ENCODE peak calls at places on chromosomes 5 and 9, in ten cellular contexts. X is transverse colon, N is stomach, S is H1, L is HepG2, V is GM12892, Z is spleen, I is HCT116, G is GM12891, M is breast epithelium. R is an unnamed sample.

GRCh38 chr9:95008151-95008771 is 281.8 kb downstream of the AOPEP start:
- DNase-seq in X (peak), N (no peak), S (no peak), L (peak), V (no peak), Z (no peak), I (no peak), G (no peak), M (no peak), R (peak)

GRCh38 chr9:7242126-7242525 is 484.4 kb downstream of the KDM4C start:
- DNase-seq in X (no peak), N (no peak), S (no peak), L (no peak), V (no peak), Z (no peak), I (no peak), G (no peak), M (no peak), R (no peak)

GRCh38 chr9:110047955-110048472 is 159.9 kb downstream of the C9orf152 start:
- DNase-seq in X (no peak), N (no peak), S (peak), L (no peak), V (peak), Z (peak), I (no peak), G (peak), M (no peak), R (no peak)

GRCh38 chr9:35490155-35490909 is 421 bp downstream of the RUSC2 start:
- DNase-seq in X (peak), N (no peak), S (peak), L (no peak), V (peak), Z (peak), I (no peak), G (no peak), M (no peak), R (peak)

GRCh38 chr5:16852251-16853005 is 83.7 kb downstream of the MYO10 start:
- DNase-seq in X (no peak), N (no peak), S (no peak), L (no peak), V (no peak), Z (no peak), I (no peak), G (no peak), M (no peak), R (no peak)

GRCh38 chr9:131674425-131675421 is 65.2 kb downstream of the RAPGEF1 start:
- DNase-seq in X (no peak), N (no peak), S (no peak), L (no peak), V (no peak), Z (peak), I (no peak), G (no peak), M (no peak), R (no peak)

GRCh38 chr5:6572086-6572824 is 60.6 kb downstream of the NSUN2 start:
- DNase-seq in X (no peak), N (no peak), S (no peak), L (no peak), V (no peak), Z (no peak), I (no peak), G (no peak), M (no peak), R (peak)

GRCh38 chr5:74402553-74402952 is 238.0 kb downstream of the ENC1 start:
- DNase-seq in X (no peak), N (no peak), S (no peak), L (no peak), V (no peak), Z (no peak), I (no peak), G (no peak), M (no peak), R (no peak)

DNA sequence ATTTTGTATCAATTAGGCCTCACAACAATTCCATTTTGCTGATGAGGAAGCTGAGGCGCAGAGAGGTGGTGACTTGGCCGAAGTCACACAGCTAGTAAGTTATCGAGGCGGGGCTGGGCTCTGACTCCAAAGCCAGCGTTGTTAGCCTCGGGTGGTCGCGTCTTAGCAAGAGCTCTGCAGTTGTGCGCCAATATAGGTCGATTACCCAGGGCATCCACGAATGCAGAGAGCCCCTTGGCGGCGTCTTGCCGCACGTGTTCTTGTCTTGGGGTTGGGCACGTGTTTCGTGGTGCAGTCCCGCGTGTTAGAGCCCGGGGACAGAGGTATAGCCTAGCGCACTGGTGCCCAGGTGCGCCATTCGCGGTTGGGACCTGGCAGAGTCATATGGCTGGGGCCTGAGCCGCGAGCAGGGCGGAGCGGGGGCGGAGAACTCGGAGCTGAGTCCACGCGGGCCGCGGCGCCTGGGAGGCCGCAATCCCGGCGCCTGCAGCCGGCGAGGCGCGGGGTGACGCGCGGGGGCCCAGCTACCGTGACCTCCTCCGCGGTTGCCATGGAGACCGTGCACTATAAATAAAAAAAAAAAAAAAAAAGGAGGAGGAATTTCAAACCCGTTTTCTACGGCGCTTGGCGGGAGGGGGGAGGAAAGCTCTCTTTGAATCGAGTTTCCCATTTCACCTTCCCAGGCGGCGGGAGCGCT is 62.4 kb downstream of the CXXC5 start:
- DNase-seq in X (peak), N (peak), S (peak), L (peak), V (peak), Z (peak), I (no peak), G (peak), M (peak), R (no peak)
- TF ChIP-seq POLR2AphosphoS5 in X (no peak), N (no peak), S (no peak), L (no peak), V (no peak), Z (no peak), I (no peak), G (no peak), M (no peak), R (no peak)

GRCh38 chr5:66595877-66596790 is at the start of gene MAST4:
- DNase-seq in X (peak), N (peak), S (peak), L (peak), V (peak), Z (peak), I (peak), G (peak), M (peak), R (peak)
- TF ChIP-seq POLR2A in X (peak), N (no peak), S (no peak), L (no peak), V (no peak), Z (peak), I (no peak), G (no peak), M (no peak), R (peak)

GRCh38 chr5:149152317-149152746 is 11.0 kb downstream of the ABLIM3 start:
- DNase-seq in X (no peak), N (no peak), S (no peak), L (peak), V (no peak), Z (no peak), I (no peak), G (no peak), M (no peak), R (no peak)

GRCh38 chr5:149154629-149155028 is 13.3 kb downstream of the ABLIM3 start:
- DNase-seq in X (no peak), N (no peak), S (no peak), L (no peak), V (no peak), Z (no peak), I (no peak), G (no peak), M (no peak), R (no peak)

GRCh38 chr5:149151717-149152116 is 10.4 kb downstream of the ABLIM3 start:
- DNase-seq in X (no peak), N (no peak), S (no peak), L (no peak), V (no peak), Z (no peak), I (no peak), G (no peak), M (no peak), R (no peak)

GRCh38 chr5:149153193-149153750 is 12.0 kb downstream of the ABLIM3 start:
- DNase-seq in X (no peak), N (no peak), S (no peak), L (no peak), V (no peak), Z (no peak), I (no peak), G (no peak), M (no peak), R (no peak)

DNA sequence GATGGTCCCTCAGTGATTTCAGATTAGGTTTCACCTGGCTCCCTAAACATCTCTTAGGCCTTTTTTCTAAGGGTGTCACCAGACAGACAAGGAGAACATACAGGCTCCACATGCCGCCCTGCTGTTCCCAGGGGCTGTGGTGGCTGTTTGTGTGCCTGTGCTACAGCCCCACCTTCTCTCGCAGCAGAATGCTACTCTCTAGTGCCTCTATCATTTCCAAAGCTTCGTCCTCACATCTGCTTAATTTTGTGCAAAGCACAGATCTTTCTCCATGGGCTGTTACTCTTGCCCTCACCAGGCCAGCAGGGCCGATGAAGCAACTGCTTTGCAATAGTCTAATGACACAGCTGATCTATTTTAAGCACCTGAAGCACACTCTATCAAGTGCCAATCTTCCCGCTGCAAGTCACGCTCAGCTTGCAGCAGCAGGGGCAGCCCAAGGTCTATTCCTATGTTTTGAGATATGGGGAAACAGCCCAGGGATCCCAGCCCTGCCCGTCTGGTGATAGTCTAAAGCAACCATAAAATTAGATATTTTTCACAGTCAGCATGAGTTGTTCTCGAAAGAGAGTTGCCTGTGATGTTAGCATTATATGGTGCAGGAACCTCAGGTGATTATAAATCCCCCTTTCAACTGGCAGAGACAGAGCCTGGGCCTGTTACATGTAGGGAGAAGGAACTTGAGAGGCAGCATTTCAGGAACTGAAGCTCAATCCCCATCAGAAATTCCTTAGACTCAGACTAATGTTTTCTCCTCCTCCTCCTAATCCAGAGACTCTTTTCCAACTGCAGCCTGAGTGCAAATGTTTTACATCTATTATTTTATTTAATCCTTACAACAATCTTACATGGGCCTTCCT is 12.7 kb downstream of the ABLIM3 start:
- DNase-seq in X (no peak), N (no peak), S (no peak), L (peak), V (no peak), Z (no peak), I (no peak), G (no peak), M (no peak), R (no peak)
- TF ChIP-seq POLR2AphosphoS5 in X (no peak), N (no peak), S (no peak), L (no peak), V (no peak), Z (no peak), I (peak), G (no peak), M (peak), R (no peak)

GRCh38 chr5:139495644-139496435 is 13.3 kb upstream of the STING1 start:
- DNase-seq in X (no peak), N (no peak), S (no peak), L (no peak), V (no peak), Z (no peak), I (no peak), G (no peak), M (no peak), R (no peak)

DNA sequence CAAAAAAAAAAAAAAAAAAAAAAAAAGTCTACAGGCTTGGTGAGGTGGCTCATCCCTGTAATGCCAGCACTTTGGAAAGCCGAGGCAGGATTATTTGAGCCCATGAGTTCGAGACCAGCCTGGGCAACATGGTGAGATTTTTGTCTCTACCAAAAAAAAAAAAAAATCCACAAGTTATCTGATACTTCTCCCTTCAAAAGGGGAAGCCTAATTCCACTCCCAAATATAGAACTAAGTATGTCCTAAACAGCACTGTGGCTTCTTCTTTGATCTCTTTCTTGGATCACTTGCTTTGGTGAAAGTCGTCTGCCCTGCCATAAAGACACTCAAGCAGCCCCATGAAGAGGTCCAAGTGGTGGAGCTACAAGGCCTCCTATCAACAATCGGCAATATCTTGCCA is 18.8 kb upstream of the STING1 start:
- DNase-seq in X (no peak), N (no peak), S (no peak), L (no peak), V (no peak), Z (peak), I (no peak), G (no peak), M (no peak), R (no peak)
- TF ChIP-seq POLR2A in X (no peak), N (no peak), S (no peak), L (no peak), V (no peak), Z (no peak), I (no peak), G (no peak), M (no peak), R (no peak)

DNA sequence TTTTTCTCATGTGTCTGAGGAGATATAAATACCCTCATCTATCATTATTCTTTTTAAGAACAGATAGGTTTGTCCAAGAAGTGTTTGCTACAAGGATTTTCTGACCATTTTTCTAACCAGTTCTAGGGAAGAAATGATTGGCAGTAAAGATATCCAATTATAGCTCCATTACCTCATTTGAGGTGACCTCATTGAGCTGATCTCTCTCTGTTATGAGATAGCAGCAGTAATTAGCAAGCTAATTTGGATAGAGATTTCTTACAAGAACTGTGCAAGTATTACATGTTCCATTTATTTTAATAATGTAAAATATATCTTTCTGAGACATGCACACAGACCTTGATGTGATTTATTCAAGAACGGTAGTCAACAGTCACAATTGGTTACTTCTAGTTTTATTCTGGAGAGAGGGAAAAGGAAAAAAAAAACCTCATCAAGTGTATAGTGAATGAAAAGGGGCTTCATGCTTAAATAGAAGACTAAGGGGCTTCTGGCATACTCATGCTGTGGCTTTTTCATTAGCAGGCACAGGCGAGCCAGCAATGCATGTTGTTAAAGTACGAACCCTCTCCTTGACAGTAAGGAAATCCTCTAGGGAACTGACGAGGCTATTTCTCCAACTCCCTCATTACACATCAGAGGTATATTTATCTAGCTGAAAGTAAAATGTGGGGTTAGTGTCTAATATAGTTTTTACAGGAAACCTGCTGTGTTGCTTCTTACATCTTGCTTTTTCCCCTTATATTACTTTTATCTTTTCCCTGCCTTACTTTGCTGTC is 127.3 kb downstream of the NUDT12 start:
- DNase-seq in X (no peak), N (no peak), S (no peak), L (no peak), V (no peak), Z (no peak), I (no peak), G (no peak), M (no peak), R (no peak)
- TF ChIP-seq POLR2AphosphoS5 in X (no peak), N (no peak), S (no peak), L (no peak), V (no peak), Z (no peak), I (no peak), G (no peak), M (no peak), R (no peak)

DNA sequence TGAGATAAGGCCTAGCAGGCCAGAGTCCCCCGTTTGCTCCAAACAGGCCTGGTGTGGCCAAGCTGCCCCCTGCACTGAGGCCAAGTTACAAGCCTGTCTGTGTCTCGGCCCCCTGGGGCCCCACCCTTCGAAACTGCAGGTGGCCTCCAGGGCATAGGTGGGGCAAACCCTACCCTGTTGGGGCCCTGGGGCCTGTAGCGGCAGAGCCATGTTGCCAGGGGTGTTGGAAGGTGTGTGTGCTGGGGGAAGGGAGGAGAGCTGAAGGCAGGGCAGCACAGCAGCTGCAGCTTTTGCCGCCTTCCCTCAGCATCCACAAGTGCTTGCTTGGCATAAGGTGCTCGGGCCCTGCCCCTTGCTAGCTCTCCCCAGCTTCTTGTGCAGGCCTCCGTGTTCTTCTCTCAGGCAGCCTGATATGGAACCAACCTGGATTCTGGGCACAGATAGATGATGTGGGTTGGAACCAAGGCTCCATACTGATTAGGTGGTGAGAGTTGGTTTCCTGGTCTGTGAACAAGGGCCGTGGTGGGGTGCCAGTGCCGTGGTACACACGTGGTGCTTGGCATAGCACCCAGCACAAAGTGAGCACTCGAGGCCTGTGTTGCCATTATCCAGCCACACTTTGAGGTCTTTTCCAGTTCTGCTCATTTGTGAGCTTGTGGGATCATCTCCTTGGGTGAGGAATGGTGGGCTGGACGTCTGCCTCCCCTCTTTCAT is 12.6 kb downstream of the IRF1 start:
- DNase-seq in X (peak), N (no peak), S (no peak), L (no peak), V (no peak), Z (peak), I (no peak), G (no peak), M (no peak), R (no peak)
- TF ChIP-seq POLR2A in X (peak), N (no peak), S (no peak), L (no peak), V (peak), Z (no peak), I (no peak), G (peak), M (no peak), R (no peak)

R was measured in prostate gland.